ENCODE peak calls at places on chromosomes 4 and X, in ten cellular contexts. One of them, this sample, is unnamed.

GRCh38 chr4:42474406-42474805 is 77.1 kb downstream of the SHISA3 start:
- DNase-seq in GM23338: no peak
- DNase-seq in lung: no peak
- DNase-seq in nephron progenitor cell: no peak
- DNase-seq in cardiac fibroblast: no peak
- DNase-seq in Calu3: no peak
- DNase-seq in AG10803: no peak
- DNase-seq in OCI-LY7: no peak
- DNase-seq in left ventricle myocardium inferior: no peak
- DNase-seq in cardiac muscle cell: no peak
- DNase-seq in this sample: no peak

GRCh38 chrX:45758319-45758718 is 557.6 kb upstream of the DIPK2B start:
- DNase-seq in GM23338: no peak
- DNase-seq in lung: no peak
- DNase-seq in nephron progenitor cell: no peak
- DNase-seq in cardiac fibroblast: peak
- DNase-seq in Calu3: no peak
- DNase-seq in AG10803: peak
- DNase-seq in OCI-LY7: no peak
- DNase-seq in left ventricle myocardium inferior: no peak
- DNase-seq in cardiac muscle cell: peak
- DNase-seq in this sample: peak

GRCh38 chrX:9326369-9326768 is 138.5 kb upstream of the TBL1X start:
- DNase-seq in GM23338: no peak
- DNase-seq in lung: no peak
- DNase-seq in nephron progenitor cell: no peak
- DNase-seq in cardiac fibroblast: no peak
- DNase-seq in Calu3: no peak
- DNase-seq in AG10803: no peak
- DNase-seq in OCI-LY7: no peak
- DNase-seq in left ventricle myocardium inferior: no peak
- DNase-seq in cardiac muscle cell: no peak
- DNase-seq in this sample: no peak

GRCh38 chrX:45824471-45824870 is 623.8 kb upstream of the DIPK2B start:
- DNase-seq in GM23338: peak
- DNase-seq in lung: no peak
- DNase-seq in nephron progenitor cell: no peak
- DNase-seq in cardiac fibroblast: peak
- DNase-seq in Calu3: peak
- DNase-seq in AG10803: peak
- DNase-seq in OCI-LY7: no peak
- DNase-seq in left ventricle myocardium inferior: no peak
- DNase-seq in cardiac muscle cell: peak
- DNase-seq in this sample: peak

GRCh38 chr4:104429150-104429741 is 65.4 kb downstream of the CXXC4 start:
- DNase-seq in GM23338: no peak
- DNase-seq in lung: no peak
- DNase-seq in nephron progenitor cell: no peak
- DNase-seq in cardiac fibroblast: no peak
- DNase-seq in Calu3: no peak
- DNase-seq in AG10803: no peak
- DNase-seq in OCI-LY7: no peak
- DNase-seq in left ventricle myocardium inferior: no peak
- DNase-seq in cardiac muscle cell: no peak
- DNase-seq in this sample: no peak

GRCh38 chr4:6681191-6681590 is 12.5 kb upstream of the S100P start:
- DNase-seq in GM23338: no peak
- DNase-seq in lung: no peak
- DNase-seq in nephron progenitor cell: no peak
- DNase-seq in cardiac fibroblast: no peak
- DNase-seq in Calu3: peak
- DNase-seq in AG10803: no peak
- DNase-seq in OCI-LY7: no peak
- DNase-seq in left ventricle myocardium inferior: no peak
- DNase-seq in cardiac muscle cell: no peak
- DNase-seq in this sample: no peak

GRCh38 chr4:104868942-104869341 is 277.7 kb upstream of the TET2 start:
- DNase-seq in GM23338: no peak
- DNase-seq in lung: no peak
- DNase-seq in nephron progenitor cell: no peak
- DNase-seq in cardiac fibroblast: no peak
- DNase-seq in Calu3: no peak
- DNase-seq in AG10803: no peak
- DNase-seq in OCI-LY7: no peak
- DNase-seq in left ventricle myocardium inferior: no peak
- DNase-seq in cardiac muscle cell: no peak
- DNase-seq in this sample: no peak

GRCh38 chrX:69189972-69190371 is 24.7 kb upstream of the PJA1 start:
- DNase-seq in GM23338: no peak
- DNase-seq in lung: peak
- DNase-seq in nephron progenitor cell: no peak
- DNase-seq in cardiac fibroblast: peak
- DNase-seq in Calu3: no peak
- DNase-seq in AG10803: no peak
- DNase-seq in OCI-LY7: no peak
- DNase-seq in left ventricle myocardium inferior: peak
- DNase-seq in cardiac muscle cell: peak
- DNase-seq in this sample: no peak

GRCh38 chr4:7388627-7389026 is 46.1 kb downstream of the PSAPL1 start:
- DNase-seq in GM23338: no peak
- DNase-seq in lung: no peak
- DNase-seq in nephron progenitor cell: no peak
- DNase-seq in cardiac fibroblast: no peak
- DNase-seq in Calu3: no peak
- DNase-seq in AG10803: no peak
- DNase-seq in OCI-LY7: no peak
- DNase-seq in left ventricle myocardium inferior: no peak
- DNase-seq in cardiac muscle cell: no peak
- DNase-seq in this sample: no peak

GRCh38 chrX:110402091-110402854 is 43.6 kb downstream of the RTL9 start:
- DNase-seq in GM23338: peak
- DNase-seq in lung: no peak
- DNase-seq in nephron progenitor cell: no peak
- DNase-seq in cardiac fibroblast: peak
- DNase-seq in Calu3: no peak
- DNase-seq in AG10803: peak
- DNase-seq in OCI-LY7: no peak
- DNase-seq in left ventricle myocardium inferior: peak
- DNase-seq in cardiac muscle cell: peak
- DNase-seq in this sample: peak

GRCh38 chr4:25320374-25321172 is 8.0 kb downstream of the ZCCHC4 start:
- DNase-seq in GM23338: no peak
- DNase-seq in lung: no peak
- DNase-seq in nephron progenitor cell: no peak
- DNase-seq in cardiac fibroblast: peak
- DNase-seq in Calu3: no peak
- DNase-seq in AG10803: peak
- DNase-seq in OCI-LY7: no peak
- DNase-seq in left ventricle myocardium inferior: no peak
- DNase-seq in cardiac muscle cell: peak
- DNase-seq in this sample: peak

GRCh38 chr4:114384629-114385028 is 214.0 kb upstream of the UGT8 start:
- DNase-seq in GM23338: peak
- DNase-seq in lung: no peak
- DNase-seq in nephron progenitor cell: no peak
- DNase-seq in cardiac fibroblast: peak
- DNase-seq in Calu3: peak
- DNase-seq in AG10803: peak
- DNase-seq in OCI-LY7: peak
- DNase-seq in left ventricle myocardium inferior: no peak
- DNase-seq in cardiac muscle cell: peak
- DNase-seq in this sample: peak

GRCh38 chrX:48071064-48071985 is at the start of gene ZNF630:
- DNase-seq in GM23338: peak
- DNase-seq in lung: peak
- DNase-seq in nephron progenitor cell: peak
- DNase-seq in cardiac fibroblast: peak
- DNase-seq in Calu3: peak
- DNase-seq in AG10803: peak
- DNase-seq in OCI-LY7: peak
- DNase-seq in left ventricle myocardium inferior: peak
- DNase-seq in cardiac muscle cell: peak
- DNase-seq in this sample: no peak

GRCh38 chr4:78971326-78971725 is 32.1 kb upstream of the PAQR3 start:
- DNase-seq in GM23338: no peak
- DNase-seq in lung: no peak
- DNase-seq in nephron progenitor cell: no peak
- DNase-seq in cardiac fibroblast: peak
- DNase-seq in Calu3: no peak
- DNase-seq in AG10803: no peak
- DNase-seq in OCI-LY7: no peak
- DNase-seq in left ventricle myocardium inferior: no peak
- DNase-seq in cardiac muscle cell: peak
- DNase-seq in this sample: no peak

GRCh38 chr4:173152104-173152503 is 16.5 kb upstream of the GALNT7 start:
- DNase-seq in GM23338: peak
- DNase-seq in lung: no peak
- DNase-seq in nephron progenitor cell: no peak
- DNase-seq in cardiac fibroblast: no peak
- DNase-seq in Calu3: no peak
- DNase-seq in AG10803: no peak
- DNase-seq in OCI-LY7: no peak
- DNase-seq in left ventricle myocardium inferior: no peak
- DNase-seq in cardiac muscle cell: no peak
- DNase-seq in this sample: no peak

GRCh38 chr4:73662709-73663546 is 42.7 kb upstream of the RASSF6 start:
- DNase-seq in GM23338: peak
- DNase-seq in lung: no peak
- DNase-seq in nephron progenitor cell: no peak
- DNase-seq in cardiac fibroblast: peak
- DNase-seq in Calu3: no peak
- DNase-seq in AG10803: peak
- DNase-seq in OCI-LY7: peak
- DNase-seq in left ventricle myocardium inferior: no peak
- DNase-seq in cardiac muscle cell: peak
- DNase-seq in this sample: peak

GRCh38 chrX:136525738-136526606 is 6.0 kb upstream of the VGLL1 start:
- DNase-seq in GM23338: no peak
- DNase-seq in lung: peak
- DNase-seq in nephron progenitor cell: no peak
- DNase-seq in cardiac fibroblast: peak
- DNase-seq in Calu3: peak
- DNase-seq in AG10803: peak
- DNase-seq in OCI-LY7: no peak
- DNase-seq in left ventricle myocardium inferior: peak
- DNase-seq in cardiac muscle cell: peak
- DNase-seq in this sample: peak

GRCh38 chr4:56067826-56068225 is 119.1 kb downstream of the CEP135 start:
- DNase-seq in GM23338: no peak
- DNase-seq in lung: no peak
- DNase-seq in nephron progenitor cell: no peak
- DNase-seq in cardiac fibroblast: no peak
- DNase-seq in Calu3: no peak
- DNase-seq in AG10803: no peak
- DNase-seq in OCI-LY7: no peak
- DNase-seq in left ventricle myocardium inferior: no peak
- DNase-seq in cardiac muscle cell: no peak
- DNase-seq in this sample: no peak

GRCh38 chr4:56062527-56062926 is 113.8 kb downstream of the CEP135 start:
- DNase-seq in GM23338: no peak
- DNase-seq in lung: no peak
- DNase-seq in nephron progenitor cell: no peak
- DNase-seq in cardiac fibroblast: no peak
- DNase-seq in Calu3: no peak
- DNase-seq in AG10803: no peak
- DNase-seq in OCI-LY7: no peak
- DNase-seq in left ventricle myocardium inferior: no peak
- DNase-seq in cardiac muscle cell: no peak
- DNase-seq in this sample: no peak

GRCh38 chr4:56066493-56066892 is 117.7 kb downstream of the CEP135 start:
- DNase-seq in GM23338: no peak
- DNase-seq in lung: no peak
- DNase-seq in nephron progenitor cell: no peak
- DNase-seq in cardiac fibroblast: no peak
- DNase-seq in Calu3: no peak
- DNase-seq in AG10803: no peak
- DNase-seq in OCI-LY7: no peak
- DNase-seq in left ventricle myocardium inferior: no peak
- DNase-seq in cardiac muscle cell: no peak
- DNase-seq in this sample: no peak
- TF ChIP-seq CTCF in GM23338: no peak
- TF ChIP-seq CTCF in lung: no peak
- TF ChIP-seq CTCF in nephron progenitor cell: no peak
- TF ChIP-seq CTCF in cardiac fibroblast: no peak
- TF ChIP-seq CTCF in Calu3: no peak
- TF ChIP-seq CTCF in AG10803: no peak
- TF ChIP-seq CTCF in OCI-LY7: no peak
- TF ChIP-seq CTCF in left ventricle myocardium inferior: no peak
- TF ChIP-seq CTCF in cardiac muscle cell: no peak
- TF ChIP-seq CTCF in this sample: no peak

DNA sequence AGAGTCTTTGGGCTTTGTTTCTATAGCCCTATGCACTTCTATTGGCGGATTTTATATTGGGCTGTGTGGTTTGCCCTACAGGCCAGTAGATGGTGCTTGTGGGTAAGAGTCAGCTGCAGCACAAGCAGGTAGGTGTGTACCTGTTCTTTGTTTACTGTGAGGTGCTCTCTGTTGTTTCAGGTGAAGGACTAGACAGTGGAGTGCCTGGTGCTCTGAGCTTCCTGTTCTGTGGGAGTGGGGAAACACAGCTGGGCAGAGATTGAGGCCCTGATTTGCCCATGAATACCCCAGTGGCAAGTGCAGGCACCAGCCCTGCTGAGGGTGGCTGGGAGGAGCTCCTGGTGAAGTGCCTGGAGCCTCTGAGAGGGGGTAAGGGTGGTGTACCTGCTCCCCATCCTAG is 26.3 kb upstream of the UCP1 start:
- DNase-seq in GM23338: peak
- DNase-seq in lung: no peak
- DNase-seq in nephron progenitor cell: no peak
- DNase-seq in cardiac fibroblast: peak
- DNase-seq in Calu3: peak
- DNase-seq in AG10803: peak
- DNase-seq in OCI-LY7: peak
- DNase-seq in left ventricle myocardium inferior: no peak
- DNase-seq in cardiac muscle cell: peak
- DNase-seq in this sample: peak
- TF ChIP-seq CTCF in GM23338: peak
- TF ChIP-seq CTCF in lung: no peak
- TF ChIP-seq CTCF in nephron progenitor cell: peak
- TF ChIP-seq CTCF in cardiac fibroblast: peak
- TF ChIP-seq CTCF in Calu3: peak
- TF ChIP-seq CTCF in AG10803: peak
- TF ChIP-seq CTCF in OCI-LY7: peak
- TF ChIP-seq CTCF in left ventricle myocardium inferior: peak
- TF ChIP-seq CTCF in cardiac muscle cell: peak
- TF ChIP-seq CTCF in this sample: peak

GRCh38 chr4:121861427-121861826 is 8.8 kb downstream of the BBS7 start:
- DNase-seq in GM23338: no peak
- DNase-seq in lung: no peak
- DNase-seq in nephron progenitor cell: no peak
- DNase-seq in cardiac fibroblast: no peak
- DNase-seq in Calu3: no peak
- DNase-seq in AG10803: no peak
- DNase-seq in OCI-LY7: no peak
- DNase-seq in left ventricle myocardium inferior: no peak
- DNase-seq in cardiac muscle cell: no peak
- DNase-seq in this sample: no peak
- TF ChIP-seq CTCF in GM23338: no peak
- TF ChIP-seq CTCF in lung: no peak
- TF ChIP-seq CTCF in nephron progenitor cell: no peak
- TF ChIP-seq CTCF in cardiac fibroblast: no peak
- TF ChIP-seq CTCF in Calu3: no peak
- TF ChIP-seq CTCF in AG10803: no peak
- TF ChIP-seq CTCF in OCI-LY7: no peak
- TF ChIP-seq CTCF in left ventricle myocardium inferior: no peak
- TF ChIP-seq CTCF in cardiac muscle cell: no peak
- TF ChIP-seq CTCF in this sample: no peak

GRCh38 chrX:135432881-135433521 is 11.3 kb downstream of the SMIM10L2A start:
- DNase-seq in GM23338: no peak
- DNase-seq in lung: no peak
- DNase-seq in nephron progenitor cell: no peak
- DNase-seq in cardiac fibroblast: no peak
- DNase-seq in Calu3: no peak
- DNase-seq in AG10803: no peak
- DNase-seq in OCI-LY7: no peak
- DNase-seq in left ventricle myocardium inferior: no peak
- DNase-seq in cardiac muscle cell: no peak
- DNase-seq in this sample: no peak
- TF ChIP-seq CTCF in GM23338: no peak
- TF ChIP-seq CTCF in lung: no peak
- TF ChIP-seq CTCF in nephron progenitor cell: no peak
- TF ChIP-seq CTCF in cardiac fibroblast: no peak
- TF ChIP-seq CTCF in Calu3: no peak
- TF ChIP-seq CTCF in AG10803: no peak
- TF ChIP-seq CTCF in OCI-LY7: no peak
- TF ChIP-seq CTCF in left ventricle myocardium inferior: no peak
- TF ChIP-seq CTCF in cardiac muscle cell: no peak
- TF ChIP-seq CTCF in this sample: no peak

This sample was measured in MCF 10A.